ENCODE peak calls at places on chromosomes 2 and 18, in ten cellular contexts. One of them, this sample, is unnamed. For H3K4me1, the result is how much of the 10 kb centered on the place peaks cover.

GRCh38 chr2:9244985-9245544 is 38.5 kb downstream of the ASAP2 start:
- DNase-seq in lower lobe of right lung: no peak
- DNase-seq in HCT116: no peak
- DNase-seq in cardiac muscle cell: no peak
- DNase-seq in tibial artery: no peak
- DNase-seq in upper lobe of right lung: no peak
- DNase-seq in transverse colon: no peak
- DNase-seq in A549: no peak
- DNase-seq in body of pancreas: no peak
- DNase-seq in psoas muscle: no peak
- DNase-seq in this sample: no peak

GRCh38 chr18:25826823-25827617 is 263.4 kb downstream of the SS18 start:
- DNase-seq in lower lobe of right lung: no peak
- DNase-seq in HCT116: no peak
- DNase-seq in cardiac muscle cell: no peak
- DNase-seq in tibial artery: no peak
- DNase-seq in upper lobe of right lung: no peak
- DNase-seq in transverse colon: no peak
- DNase-seq in A549: no peak
- DNase-seq in body of pancreas: no peak
- DNase-seq in psoas muscle: no peak
- DNase-seq in this sample: peak

GRCh38 chr18:26432651-26433424 is 115.5 kb downstream of the KCTD1 start:
- DNase-seq in lower lobe of right lung: no peak
- DNase-seq in HCT116: no peak
- DNase-seq in cardiac muscle cell: no peak
- DNase-seq in tibial artery: no peak
- DNase-seq in upper lobe of right lung: no peak
- DNase-seq in transverse colon: no peak
- DNase-seq in A549: no peak
- DNase-seq in body of pancreas: no peak
- DNase-seq in psoas muscle: no peak
- DNase-seq in this sample: no peak

GRCh38 chr2:33023732-33024301 is 77.1 kb downstream of the LTBP1 start:
- DNase-seq in lower lobe of right lung: no peak
- DNase-seq in HCT116: no peak
- DNase-seq in cardiac muscle cell: no peak
- DNase-seq in tibial artery: no peak
- DNase-seq in upper lobe of right lung: no peak
- DNase-seq in transverse colon: no peak
- DNase-seq in A549: no peak
- DNase-seq in body of pancreas: no peak
- DNase-seq in psoas muscle: no peak
- DNase-seq in this sample: no peak

GRCh38 chr2:96839288-96839874 is 4.4 kb downstream of the ANKRD23 start:
- DNase-seq in lower lobe of right lung: peak
- DNase-seq in HCT116: no peak
- DNase-seq in cardiac muscle cell: no peak
- DNase-seq in tibial artery: no peak
- DNase-seq in upper lobe of right lung: peak
- DNase-seq in transverse colon: peak
- DNase-seq in A549: no peak
- DNase-seq in body of pancreas: peak
- DNase-seq in psoas muscle: peak
- DNase-seq in this sample: no peak

GRCh38 chr2:229081411-229081810 is 189.7 kb downstream of the PID1 start:
- DNase-seq in lower lobe of right lung: no peak
- DNase-seq in HCT116: no peak
- DNase-seq in cardiac muscle cell: no peak
- DNase-seq in tibial artery: no peak
- DNase-seq in upper lobe of right lung: no peak
- DNase-seq in transverse colon: no peak
- DNase-seq in A549: no peak
- DNase-seq in body of pancreas: no peak
- DNase-seq in psoas muscle: no peak
- DNase-seq in this sample: no peak

GRCh38 chr18:74251297-74252031 is 40.3 kb downstream of the CYB5A start:
- DNase-seq in lower lobe of right lung: no peak
- DNase-seq in HCT116: no peak
- DNase-seq in cardiac muscle cell: no peak
- DNase-seq in tibial artery: peak
- DNase-seq in upper lobe of right lung: no peak
- DNase-seq in transverse colon: no peak
- DNase-seq in A549: peak
- DNase-seq in body of pancreas: peak
- DNase-seq in psoas muscle: no peak
- DNase-seq in this sample: no peak

GRCh38 chr2:74869522-74869921 is 35.6 kb downstream of the HK2 start:
- DNase-seq in lower lobe of right lung: no peak
- DNase-seq in HCT116: no peak
- DNase-seq in cardiac muscle cell: no peak
- DNase-seq in tibial artery: no peak
- DNase-seq in upper lobe of right lung: no peak
- DNase-seq in transverse colon: no peak
- DNase-seq in A549: no peak
- DNase-seq in body of pancreas: no peak
- DNase-seq in psoas muscle: no peak
- DNase-seq in this sample: no peak

GRCh38 chr2:191041418-191042161 is 27.6 kb upstream of the STAT1 start:
- DNase-seq in lower lobe of right lung: peak
- DNase-seq in HCT116: peak
- DNase-seq in cardiac muscle cell: no peak
- DNase-seq in tibial artery: no peak
- DNase-seq in upper lobe of right lung: peak
- DNase-seq in transverse colon: peak
- DNase-seq in A549: peak
- DNase-seq in body of pancreas: no peak
- DNase-seq in psoas muscle: no peak
- DNase-seq in this sample: no peak

GRCh38 chr2:185979546-185980071 is 241.0 kb downstream of the FSIP2 start:
- DNase-seq in lower lobe of right lung: no peak
- DNase-seq in HCT116: peak
- DNase-seq in cardiac muscle cell: no peak
- DNase-seq in tibial artery: no peak
- DNase-seq in upper lobe of right lung: no peak
- DNase-seq in transverse colon: no peak
- DNase-seq in A549: no peak
- DNase-seq in body of pancreas: no peak
- DNase-seq in psoas muscle: no peak
- DNase-seq in this sample: peak

GRCh38 chr2:75605770-75606535 is 40.6 kb upstream of the MRPL19 start:
- DNase-seq in lower lobe of right lung: peak
- DNase-seq in HCT116: no peak
- DNase-seq in cardiac muscle cell: no peak
- DNase-seq in tibial artery: no peak
- DNase-seq in upper lobe of right lung: no peak
- DNase-seq in transverse colon: no peak
- DNase-seq in A549: peak
- DNase-seq in body of pancreas: peak
- DNase-seq in psoas muscle: no peak
- DNase-seq in this sample: no peak

GRCh38 chr18:55252053-55252675 is 292.9 kb upstream of the CCDC68 start:
- DNase-seq in lower lobe of right lung: no peak
- DNase-seq in HCT116: no peak
- DNase-seq in cardiac muscle cell: no peak
- DNase-seq in tibial artery: no peak
- DNase-seq in upper lobe of right lung: no peak
- DNase-seq in transverse colon: no peak
- DNase-seq in A549: no peak
- DNase-seq in body of pancreas: no peak
- DNase-seq in psoas muscle: no peak
- DNase-seq in this sample: no peak

GRCh38 chr2:170530284-170530745 is 184.8 kb upstream of the SP5 start:
- DNase-seq in lower lobe of right lung: peak
- DNase-seq in HCT116: no peak
- DNase-seq in cardiac muscle cell: peak
- DNase-seq in tibial artery: peak
- DNase-seq in upper lobe of right lung: peak
- DNase-seq in transverse colon: peak
- DNase-seq in A549: peak
- DNase-seq in body of pancreas: peak
- DNase-seq in psoas muscle: peak
- DNase-seq in this sample: peak

GRCh38 chr18:77073336-77074093 is 59.1 kb downstream of the MBP start:
- DNase-seq in lower lobe of right lung: no peak
- DNase-seq in HCT116: no peak
- DNase-seq in cardiac muscle cell: no peak
- DNase-seq in tibial artery: no peak
- DNase-seq in upper lobe of right lung: no peak
- DNase-seq in transverse colon: no peak
- DNase-seq in A549: no peak
- DNase-seq in body of pancreas: no peak
- DNase-seq in psoas muscle: no peak
- DNase-seq in this sample: no peak

GRCh38 chr2:40439473-40439872 is 12.4 kb downstream of the SLC8A1 start:
- DNase-seq in lower lobe of right lung: no peak
- DNase-seq in HCT116: no peak
- DNase-seq in cardiac muscle cell: no peak
- DNase-seq in tibial artery: no peak
- DNase-seq in upper lobe of right lung: no peak
- DNase-seq in transverse colon: no peak
- DNase-seq in A549: no peak
- DNase-seq in body of pancreas: no peak
- DNase-seq in psoas muscle: no peak
- DNase-seq in this sample: no peak
- H3K4me1 ChIP-seq in lower lobe of right lung: under half
- H3K4me1 ChIP-seq in HCT116: under half
- H3K4me1 ChIP-seq in cardiac muscle cell: under half
- H3K4me1 ChIP-seq in tibial artery: under half
- H3K4me1 ChIP-seq in upper lobe of right lung: under half
- H3K4me1 ChIP-seq in transverse colon: under half
- H3K4me1 ChIP-seq in A549: under half
- H3K4me1 ChIP-seq in body of pancreas: under half
- H3K4me1 ChIP-seq in psoas muscle: under half
- H3K4me1 ChIP-seq in this sample: under half

DNA sequence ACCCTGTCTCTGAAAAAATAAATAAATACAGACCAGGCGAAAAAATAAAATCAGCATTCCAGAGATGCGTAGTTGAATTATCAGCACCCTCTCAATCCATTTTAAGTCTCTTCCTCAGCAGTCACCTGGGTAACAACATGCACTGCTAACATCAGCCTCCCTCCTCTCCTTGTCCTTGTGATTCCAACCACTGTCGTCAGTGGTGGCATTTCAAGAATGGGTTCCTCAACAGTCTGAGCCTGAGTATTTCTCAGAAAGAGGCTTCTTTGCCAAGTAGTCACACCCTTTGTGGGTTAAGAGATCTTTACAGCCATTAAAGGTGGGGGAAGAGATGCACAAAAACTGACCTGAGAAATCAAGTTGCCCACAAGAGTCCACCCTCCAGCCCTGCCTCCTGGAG is 39.0 kb downstream of the NOL10 start:
- DNase-seq in lower lobe of right lung: no peak
- DNase-seq in HCT116: no peak
- DNase-seq in cardiac muscle cell: no peak
- DNase-seq in tibial artery: no peak
- DNase-seq in upper lobe of right lung: no peak
- DNase-seq in transverse colon: no peak
- DNase-seq in A549: no peak
- DNase-seq in body of pancreas: no peak
- DNase-seq in psoas muscle: no peak
- DNase-seq in this sample: no peak
- H3K4me3 ChIP-seq in lower lobe of right lung: no peak
- H3K4me3 ChIP-seq in HCT116: no peak
- H3K4me3 ChIP-seq in cardiac muscle cell: no peak
- H3K4me3 ChIP-seq in tibial artery: no peak
- H3K4me3 ChIP-seq in upper lobe of right lung: no peak
- H3K4me3 ChIP-seq in transverse colon: no peak
- H3K4me3 ChIP-seq in A549: no peak
- H3K4me3 ChIP-seq in body of pancreas: no peak
- H3K4me3 ChIP-seq in psoas muscle: no peak
- H3K4me3 ChIP-seq in this sample: no peak

GRCh38 chr2:105081006-105081701 is 43.3 kb downstream of the MRPS9 start:
- DNase-seq in lower lobe of right lung: no peak
- DNase-seq in HCT116: no peak
- DNase-seq in cardiac muscle cell: no peak
- DNase-seq in tibial artery: no peak
- DNase-seq in upper lobe of right lung: no peak
- DNase-seq in transverse colon: no peak
- DNase-seq in A549: no peak
- DNase-seq in body of pancreas: peak
- DNase-seq in psoas muscle: no peak
- DNase-seq in this sample: peak
- H3K4me1 ChIP-seq in lower lobe of right lung: under half
- H3K4me1 ChIP-seq in HCT116: under half
- H3K4me1 ChIP-seq in cardiac muscle cell: under half
- H3K4me1 ChIP-seq in tibial artery: under half
- H3K4me1 ChIP-seq in upper lobe of right lung: under half
- H3K4me1 ChIP-seq in transverse colon: under half
- H3K4me1 ChIP-seq in A549: under half
- H3K4me1 ChIP-seq in body of pancreas: under half
- H3K4me1 ChIP-seq in psoas muscle: under half
- H3K4me1 ChIP-seq in this sample: under half

DNA sequence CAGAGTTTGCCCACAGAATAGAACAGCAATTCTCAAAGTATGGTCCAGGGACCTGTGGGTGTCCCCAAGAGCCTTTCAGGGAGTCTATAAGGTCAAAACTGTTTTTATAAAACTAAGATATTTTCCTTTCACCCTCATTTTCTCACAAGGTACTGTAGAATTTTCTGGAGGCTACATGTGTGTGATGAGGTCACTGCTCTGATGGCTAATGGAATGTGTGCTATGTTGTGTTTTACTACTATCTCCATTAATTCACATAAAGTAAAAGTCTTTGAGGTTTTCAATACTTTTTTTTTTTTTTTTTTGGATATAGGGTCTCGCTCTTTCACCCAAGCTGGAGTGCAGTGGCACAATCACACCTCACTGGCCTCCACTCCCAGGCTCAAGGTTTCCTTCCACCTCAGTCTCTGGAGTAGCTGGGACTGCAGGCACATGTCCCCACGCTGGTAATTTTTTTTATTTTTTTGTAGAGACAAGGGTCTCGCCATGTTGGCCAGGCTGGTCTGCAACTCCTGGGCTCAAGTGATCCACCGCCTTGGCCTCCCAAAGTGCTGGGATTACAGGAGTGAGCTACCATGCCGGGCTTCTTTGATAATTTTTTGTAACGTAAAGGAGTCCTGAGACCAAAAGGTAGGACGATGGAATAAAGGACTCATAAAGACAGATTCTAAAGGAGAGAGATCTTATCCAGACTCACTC is 1.8 kb downstream of the TRABD2A start:
- DNase-seq in lower lobe of right lung: no peak
- DNase-seq in HCT116: no peak
- DNase-seq in cardiac muscle cell: no peak
- DNase-seq in tibial artery: no peak
- DNase-seq in upper lobe of right lung: no peak
- DNase-seq in transverse colon: no peak
- DNase-seq in A549: no peak
- DNase-seq in body of pancreas: no peak
- DNase-seq in psoas muscle: no peak
- DNase-seq in this sample: no peak
- H3K4me3 ChIP-seq in lower lobe of right lung: peak
- H3K4me3 ChIP-seq in HCT116: no peak
- H3K4me3 ChIP-seq in cardiac muscle cell: no peak
- H3K4me3 ChIP-seq in tibial artery: no peak
- H3K4me3 ChIP-seq in upper lobe of right lung: no peak
- H3K4me3 ChIP-seq in transverse colon: peak
- H3K4me3 ChIP-seq in A549: no peak
- H3K4me3 ChIP-seq in body of pancreas: no peak
- H3K4me3 ChIP-seq in psoas muscle: no peak
- H3K4me3 ChIP-seq in this sample: no peak